ENCODE peak calls at places on chromosomes 16 and 17, in five cellular contexts. K is body of pancreas; V is cardiac muscle cell; H is stimulated activated naive CD4-positive, alpha-beta T cell; U is IMR-90. Z is an unnamed sample.

GRCh38 chr16:75351183-75351582 is 82.1 kb downstream of the CFDP1 start:
- DNase-seq in K (no peak), V (peak; percentile 79), H (no peak), U (peak; percentile 80), Z (peak; percentile 76)

GRCh38 chr16:80570106-80570478 is 29.3 kb downstream of the DYNLRB2 start:
- DNase-seq in K (no peak), V (peak; percentile 69), H (no peak), U (peak; percentile 37), Z (peak; percentile 81)

GRCh38 chr17:79374087-79374486 is 236.8 kb downstream of the RBFOX3 start:
- DNase-seq in K (no peak), V (no peak), H (no peak), U (no peak), Z (no peak)

GRCh38 chr16:68089067-68089466 is 3.9 kb downstream of the NFATC3 start:
- DNase-seq in K (no peak), V (no peak), H (no peak), U (no peak), Z (no peak)

GRCh38 chr16:65624696-65625095 is 502.8 kb upstream of the CDH11 start:
- DNase-seq in K (no peak), V (peak; percentile 76), H (no peak), U (no peak), Z (no peak)

GRCh38 chr17:17181666-17182600 is 24.2 kb downstream of the PLD6 start:
- DNase-seq in K (no peak), V (no peak), H (peak; percentile 85), U (no peak), Z (no peak)

GRCh38 chr17:45225964-45226530 is 4.4 kb downstream of the FMNL1 start:
- DNase-seq in K (peak; percentile 36), V (no peak), H (peak; percentile 88), U (no peak), Z (no peak)

GRCh38 chr16:4319454-4319853 is 3.6 kb downstream of the GLIS2 start:
- DNase-seq in K (no peak), V (no peak), H (no peak), U (no peak), Z (no peak)

GRCh38 chr17:50469005-50469605 is 425 bp upstream of the CHAD start:
- DNase-seq in K (no peak), V (no peak), H (no peak), U (no peak), Z (no peak)

GRCh38 chr16:78161023-78161729 is 61.7 kb downstream of the WWOX start:
- DNase-seq in K (no peak), V (no peak), H (no peak), U (no peak), Z (no peak)

GRCh38 chr16:85056211-85056748 is 28.7 kb downstream of the KIAA0513 start:
- DNase-seq in K (no peak), V (peak; percentile 48), H (no peak), U (peak; percentile 36), Z (no peak)

GRCh38 chr16:89357460-89357859 is 132.9 kb downstream of the ANKRD11 start:
- DNase-seq in K (no peak), V (no peak), H (no peak), U (no peak), Z (no peak)

GRCh38 chr17:29561541-29562517 is 5.0 kb downstream of the ABHD15 start:
- DNase-seq in K (no peak), V (peak; percentile 60), H (no peak), U (no peak), Z (no peak)

GRCh38 chr16:70694088-70694487 is 8.2 kb upstream of the MTSS2 start:
- DNase-seq in K (no peak), V (peak; percentile 84), H (no peak), U (peak; percentile 78), Z (peak; percentile 44)

GRCh38 chr16:13397126-13397525 is 495.7 kb downstream of the SHISA9 start:
- DNase-seq in K (no peak), V (no peak), H (no peak), U (no peak), Z (no peak)

GRCh38 chr17:77375526-77375916 is 234.8 kb downstream of the SEC14L1 start:
- DNase-seq in K (peak; percentile 40), V (no peak), H (no peak), U (no peak), Z (no peak)